ENCODE peak calls at places on chromosomes 1 and 21, in six cellular contexts. J is heart right ventricle, Z is heart left ventricle, K is body of pancreas, S is neuronal stem cell, X is psoas muscle. E is an unnamed sample.

GRCh38 chr1:6960291-6960758 is 175.1 kb downstream of the CAMTA1 start:
- DNase-seq in J (peak; percentile 53), Z (peak; percentile 68), K (peak; percentile 44), S (no peak), X (peak; percentile 80), E (no peak)

GRCh38 chr21:36212513-36212780 is 55.8 kb downstream of the DOP1B start:
- DNase-seq in J (no peak), Z (no peak), K (no peak), S (no peak), X (no peak), E (no peak)

GRCh38 chr1:209041936-209042335 is 541.6 kb upstream of the CAMK1G start:
- DNase-seq in J (no peak), Z (no peak), K (no peak), S (no peak), X (no peak), E (no peak)

GRCh38 chr1:208216062-208216461 is 28.1 kb downstream of the PLXNA2 start:
- DNase-seq in J (no peak), Z (no peak), K (no peak), S (no peak), X (no peak), E (no peak)

GRCh38 chr1:33257388-33257758 is 1.1 kb downstream of the ZNF362 start:
- DNase-seq in J (no peak), Z (no peak), K (no peak), S (no peak), X (no peak), E (no peak)

GRCh38 chr1:2130871-2131289 is 63.7 kb downstream of the FAAP20 start:
- DNase-seq in J (no peak), Z (peak; percentile 23), K (peak; percentile 8), S (no peak), X (no peak), E (no peak)

GRCh38 chr1:236419502-236419901 is 25.4 kb downstream of the EDARADD start:
- DNase-seq in J (no peak), Z (no peak), K (no peak), S (no peak), X (no peak), E (no peak)

GRCh38 chr1:43531453-43531905 is 796 bp downstream of the PTPRF start:
- DNase-seq in J (no peak), Z (no peak), K (peak; percentile 55), S (no peak), X (no peak), E (no peak)

GRCh38 chr1:113109908-113110554 is 37.0 kb downstream of the LRIG2 start:
- DNase-seq in J (peak; percentile 23), Z (no peak), K (peak; percentile 19), S (no peak), X (no peak), E (no peak)

GRCh38 chr1:166089804-166090203 is 77.0 kb downstream of the FAM78B start:
- DNase-seq in J (no peak), Z (no peak), K (no peak), S (no peak), X (no peak), E (no peak)

GRCh38 chr1:59045137-59045536 is 251.8 kb upstream of the FGGY start:
- DNase-seq in J (no peak), Z (no peak), K (no peak), S (no peak), X (no peak), E (no peak)

GRCh38 chr21:26061437-26061836 is 109.1 kb downstream of the APP start:
- DNase-seq in J (no peak), Z (no peak), K (peak; percentile 42), S (no peak), X (no peak), E (no peak)

GRCh38 chr1:172826096-172826741 is 167.3 kb downstream of the FASLG start:
- DNase-seq in J (peak; percentile 23), Z (peak; percentile 25), K (peak; percentile 16), S (no peak), X (no peak), E (no peak)

GRCh38 chr1:63320024-63320799 is 2.2 kb upstream of the FOXD3 start:
- DNase-seq in J (no peak), Z (no peak), K (no peak), S (peak; percentile 32), X (no peak), E (no peak)

GRCh38 chr1:180912801-180913616 is at the start of gene KIAA1614:
- DNase-seq in J (peak; percentile 30), Z (peak; percentile 67), K (no peak), S (peak; percentile 47), X (peak; percentile 67), E (no peak)

GRCh38 chr21:36688324-36688723 is 10.6 kb upstream of the SIM2 start:
- DNase-seq in J (no peak), Z (peak; percentile 55), K (no peak), S (no peak), X (no peak), E (no peak)

GRCh38 chr1:179541774-179542173 is 34.0 kb downstream of the NPHS2 start:
- DNase-seq in J (no peak), Z (no peak), K (no peak), S (no peak), X (no peak), E (no peak)

GRCh38 chr1:246114369-246114768 is 392.7 kb downstream of the SMYD3 start:
- DNase-seq in J (no peak), Z (no peak), K (no peak), S (no peak), X (no peak), E (no peak)

GRCh38 chr1:89590341-89591080 is 42.4 kb upstream of the LRRC8C start:
- DNase-seq in J (no peak), Z (no peak), K (no peak), S (no peak), X (no peak), E (no peak)

GRCh38 chr1:212608209-212608955 is at the start of gene ATF3:
- DNase-seq in J (peak; percentile 99), Z (peak; percentile 100), K (peak; percentile 100), S (peak; percentile 97), X (peak; percentile 100), E (peak; percentile 81)

GRCh38 chr1:212610575-212610967 is 2.0 kb downstream of the ATF3 start:
- DNase-seq in J (no peak), Z (no peak), K (no peak), S (no peak), X (no peak), E (no peak)

GRCh38 chr1:212608956-212609700 is 567 bp downstream of the ATF3 start:
- DNase-seq in J (peak; percentile 48), Z (peak; percentile 59), K (peak; percentile 61), S (peak; percentile 72), X (peak; percentile 70), E (no peak)

GRCh38 chr1:212611000-212611636 is 2.6 kb downstream of the ATF3 start:
- DNase-seq in J (no peak), Z (no peak), K (no peak), S (no peak), X (no peak), E (no peak)

DNA sequence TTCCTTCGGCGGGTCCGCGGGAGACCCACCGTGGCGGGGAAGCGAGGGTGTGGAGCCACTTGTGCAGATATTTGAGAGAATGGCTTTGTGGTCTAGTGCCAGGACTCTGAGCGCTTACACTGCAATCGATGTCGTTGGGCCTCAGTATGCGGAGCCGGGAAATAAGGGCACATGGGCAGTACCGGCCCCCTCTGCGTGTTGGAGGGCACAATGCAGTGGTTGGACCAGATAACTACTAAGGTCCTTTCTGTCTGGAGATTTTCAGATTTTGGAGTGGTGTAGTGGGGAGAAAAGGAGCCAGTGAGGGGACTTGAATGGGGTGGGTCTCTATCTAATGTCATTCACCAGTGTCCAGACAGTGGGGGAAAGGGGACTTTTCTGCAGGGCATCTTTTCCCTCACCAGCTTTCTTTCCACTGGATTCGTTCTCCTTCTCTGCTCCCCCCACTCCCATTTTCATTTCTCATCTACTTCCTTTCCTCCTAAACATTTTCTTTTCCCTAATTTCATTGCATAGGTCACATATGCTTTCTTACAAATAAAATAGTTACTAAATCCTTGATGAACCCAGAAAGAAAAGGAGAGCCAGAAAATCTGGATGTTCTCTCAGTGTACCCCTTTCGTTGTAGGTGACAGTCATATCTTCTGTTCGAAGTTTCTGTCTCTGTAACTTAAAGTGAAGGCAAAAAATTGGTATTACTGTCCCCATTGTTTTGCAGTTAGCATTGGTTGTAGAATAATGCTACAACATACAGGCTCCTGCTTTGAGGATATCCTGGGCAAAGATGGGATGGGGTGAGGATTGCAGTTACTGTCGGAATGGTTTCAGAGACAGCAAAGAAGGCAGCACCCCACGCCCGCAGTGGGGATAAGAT is 1.4 kb downstream of the ATF3 start:
- DNase-seq in J (no peak), Z (no peak), K (no peak), S (no peak), X (no peak), E (no peak)
- H3K4me1 ChIP-seq in J (peaks cover 60% of the 10 kb centered on the region), Z (peaks cover 27% of the 10 kb centered on the region), K (peaks cover 52% of the 10 kb centered on the region), S (peaks cover 26% of the 10 kb centered on the region), X (peaks cover 24% of the 10 kb centered on the region), E (peaks cover 24% of the 10 kb centered on the region)

GRCh38 chr1:226699166-226699565 is 39.9 kb downstream of the ITPKB start:
- DNase-seq in J (no peak), Z (peak; percentile 4), K (no peak), S (no peak), X (no peak), E (no peak)
- H3K4me1 ChIP-seq in J (peaks cover 80% of the 10 kb centered on the region), Z (peaks cover 14% of the 10 kb centered on the region), K (peaks cover 16% of the 10 kb centered on the region), S (peaks cover 10% of the 10 kb centered on the region), X (peaks cover 52% of the 10 kb centered on the region), E (peaks cover 78% of the 10 kb centered on the region)

GRCh38 chr1:41878911-41879310 is 39.8 kb downstream of the HIVEP3 start:
- DNase-seq in J (no peak), Z (no peak), K (no peak), S (no peak), X (no peak), E (no peak)

GRCh38 chr1:41880261-41880660 is 38.5 kb downstream of the HIVEP3 start:
- DNase-seq in J (no peak), Z (no peak), K (no peak), S (no peak), X (no peak), E (no peak)

GRCh38 chr1:41876533-41877445 is 41.9 kb downstream of the HIVEP3 start:
- DNase-seq in J (no peak), Z (no peak), K (no peak), S (no peak), X (no peak), E (no peak)

GRCh38 chr1:41880951-41881885 is 37.5 kb downstream of the HIVEP3 start:
- DNase-seq in J (no peak), Z (no peak), K (no peak), S (no peak), X (no peak), E (no peak)

GRCh38 chr1:41878495-41878894 is 40.2 kb downstream of the HIVEP3 start:
- DNase-seq in J (no peak), Z (no peak), K (no peak), S (no peak), X (no peak), E (no peak)
- H3K4me1 ChIP-seq in J (peaks cover 69% of the 10 kb centered on the region), Z (peaks cover 10% of the 10 kb centered on the region), K (peaks cover 25% of the 10 kb centered on the region), S (peaks cover 4% of the 10 kb centered on the region), X (peaks cover 54% of the 10 kb centered on the region), E (peaks cover 7% of the 10 kb centered on the region)

GRCh38 chr1:44812822-44813543 is 4.7 kb downstream of the BTBD19 start:
- DNase-seq in J (no peak), Z (peak; percentile 44), K (peak; percentile 46), S (no peak), X (peak; percentile 69), E (no peak)

GRCh38 chr1:44811234-44811633 is 2.9 kb downstream of the BTBD19 start:
- DNase-seq in J (no peak), Z (peak; percentile 13), K (peak; percentile 4), S (no peak), X (no peak), E (no peak)

GRCh38 chr1:44808938-44809917 is 905 bp downstream of the BTBD19 start:
- DNase-seq in J (peak; percentile 60), Z (peak; percentile 72), K (peak; percentile 55), S (no peak), X (peak; percentile 72), E (peak; percentile 83)

GRCh38 chr1:44810101-44810761 is 1.9 kb downstream of the BTBD19 start:
- DNase-seq in J (no peak), Z (peak; percentile 74), K (peak; percentile 93), S (no peak), X (peak; percentile 80), E (peak; percentile 38)

GRCh38 chr1:44811714-44812151 is 3.4 kb downstream of the BTBD19 start:
- DNase-seq in J (no peak), Z (peak; percentile 37), K (peak; percentile 14), S (no peak), X (peak; percentile 30), E (no peak)
- H3K4me1 ChIP-seq in J (peaks cover 73% of the 10 kb centered on the region), Z (peaks cover 24% of the 10 kb centered on the region), K (peaks cover 69% of the 10 kb centered on the region), S (peaks cover 25% of the 10 kb centered on the region), X (peaks cover 24% of the 10 kb centered on the region), E (peaks cover 67% of the 10 kb centered on the region)

E was measured in effector memory CD4-positive, alpha-beta T cell.